ENCODE peak calls at places on chromosomes 7 and 10, in nine cellular contexts. Q is OCI-LY7, R is hepatocyte, U is neural progenitor cell, F is PC-3, J is GM23248, V is MM.1S, D is SK-N-SH, X is HCT116. C is an unnamed sample.

GRCh38 chr7:149771696-149772235 is 1.6 kb downstream of the ZNF467 start:
- DNase-seq in J (peak; percentile 90), U (peak; percentile 97), V (peak; percentile 94), F (peak; percentile 92), Q (peak; percentile 87), R (peak; percentile 97), X (peak; percentile 64), D (peak; percentile 99), C (peak; percentile 90)

GRCh38 chr10:103852189-103852711 is 3.1 kb downstream of the SH3PXD2A start:
- DNase-seq in R (peak; percentile 65), F (no peak), D (no peak), X (no peak), U (no peak), Q (no peak), V (no peak), J (peak; percentile 92), C (no peak)

GRCh38 chr10:85492684-85493083 is 873.9 kb downstream of the GRID1 start:
- DNase-seq in U (peak; percentile 23), Q (no peak), D (no peak), R (no peak), F (no peak), X (no peak), J (no peak), V (no peak), C (peak; percentile 46)

GRCh38 chr7:89958525-89959068 is 195.7 kb upstream of the STEAP1 start:
- DNase-seq in U (no peak), F (no peak), Q (no peak), J (no peak), R (no peak), X (no peak), D (no peak), V (no peak), C (no peak)

GRCh38 chr10:72173267-72173634 is 42.6 kb upstream of the ANAPC16 start:
- DNase-seq in V (no peak), F (no peak), U (no peak), Q (no peak), J (no peak), D (no peak), X (no peak), R (no peak), C (no peak)

GRCh38 chr10:510415-510881 is 179.0 kb downstream of the DIP2C start:
- DNase-seq in R (no peak), V (peak; percentile 93), D (no peak), X (no peak), U (no peak), J (peak; percentile 40), Q (peak; percentile 84), F (no peak), C (no peak)

GRCh38 chr10:29370092-29370611 is 81.3 kb downstream of the LYZL1 start:
- DNase-seq in V (no peak), J (peak; percentile 15), F (no peak), Q (no peak), U (no peak), D (no peak), X (no peak), R (no peak), C (no peak)

GRCh38 chr7:125122225-125122624 is 192.6 kb upstream of the POT1 start:
- DNase-seq in R (no peak), D (peak; percentile 14), U (no peak), F (no peak), Q (no peak), J (no peak), V (no peak), X (no peak), C (no peak)

GRCh38 chr7:77288676-77289320 is 89.2 kb upstream of the FGL2 start:
- DNase-seq in X (no peak), Q (no peak), D (no peak), J (no peak), R (no peak), U (no peak), F (no peak), V (no peak), C (no peak)

GRCh38 chr7:64373017-64373416 is 59.3 kb downstream of the ZNF736 start:
- DNase-seq in D (no peak), X (no peak), R (no peak), U (no peak), V (no peak), Q (no peak), J (no peak), F (no peak), C (no peak)

GRCh38 chr10:89283174-89283987 is 18.5 kb upstream of the IFIT2 start:
- DNase-seq in R (no peak), U (no peak), V (no peak), Q (no peak), F (peak; percentile 63), X (no peak), D (peak; percentile 26), J (peak; percentile 69), C (no peak)

GRCh38 chr7:52799817-52800216 is 235.6 kb upstream of the POM121L12 start:
- DNase-seq in R (no peak), X (no peak), F (no peak), U (no peak), V (no peak), Q (no peak), D (no peak), J (no peak), C (no peak)

GRCh38 chr10:73650537-73651331 is 5.1 kb downstream of the SYNPO2L start:
- DNase-seq in X (no peak), R (no peak), U (no peak), F (peak; percentile 53), Q (no peak), J (peak; percentile 86), V (peak; percentile 45), D (no peak), C (no peak)

GRCh38 chr10:89479255-89479654 is 56.1 kb downstream of the SLC16A12 start:
- DNase-seq in R (no peak), D (no peak), F (no peak), V (no peak), Q (no peak), X (no peak), U (no peak), J (peak; percentile 59), C (no peak)

GRCh38 chr10:95133997-95134396 is 60.0 kb upstream of the ACSM6 start:
- DNase-seq in F (no peak), V (no peak), Q (no peak), U (no peak), J (no peak), R (no peak), D (no peak), X (no peak), C (peak; percentile 26)

GRCh38 chr10:101817542-101818118 is 614 bp downstream of the OGA start:
- DNase-seq in Q (peak; percentile 61), R (peak; percentile 90), D (peak; percentile 37), F (peak; percentile 89), U (peak; percentile 74), X (peak; percentile 83), V (peak; percentile 44), J (peak; percentile 97), C (peak; percentile 72)

GRCh38 chr7:137006293-137006692 is 137.8 kb downstream of the CHRM2 start:
- DNase-seq in F (peak; percentile 18), R (no peak), X (no peak), Q (no peak), U (no peak), J (peak; percentile 47), V (no peak), D (no peak), C (no peak)

GRCh38 chr10:65394898-65395297 is 1530.9 kb upstream of the LRRTM3 start:
- DNase-seq in Q (no peak), U (no peak), X (no peak), F (peak; percentile 93), J (no peak), V (no peak), R (no peak), D (no peak), C (no peak)

GRCh38 chr10:70145666-70146488 is 623 bp downstream of the TYSND1 start:
- DNase-seq in X (no peak), R (peak; percentile 82), U (peak; percentile 82), V (peak; percentile 70), D (peak; percentile 89), Q (peak; percentile 84), F (peak; percentile 83), J (peak; percentile 90), C (peak; percentile 69)

GRCh38 chr10:31602541-31603244 is 283.7 kb downstream of the ZEB1 start:
- DNase-seq in J (peak; percentile 96), U (peak; percentile 83), D (peak; percentile 70), X (no peak), V (no peak), R (peak; percentile 70), Q (no peak), F (no peak), C (peak; percentile 78)

DNA sequence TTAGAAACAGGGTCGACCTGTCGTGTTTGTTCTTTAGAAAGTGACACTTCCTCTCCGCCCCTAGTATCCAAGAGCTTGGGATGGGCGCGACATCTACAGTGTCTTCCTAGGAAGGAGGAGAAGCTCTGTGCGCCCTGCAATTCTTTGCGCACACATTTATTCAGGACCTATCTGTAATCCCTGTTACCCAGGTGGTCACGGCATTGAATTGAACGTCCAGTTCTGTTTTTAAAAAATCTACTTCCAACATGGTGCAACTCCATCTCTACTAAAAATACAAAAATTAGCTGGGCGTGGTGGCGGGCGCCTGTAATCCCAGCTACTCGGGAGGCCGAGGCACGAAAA is 602 bp upstream of the LAMB1 start:
- DNase-seq in R (no peak), F (no peak), Q (no peak), D (no peak), V (no peak), X (no peak), U (no peak), J (no peak), C (peak; percentile 57)
- TF ChIP-seq EZH2phosphoT487 in R (no peak), F (no peak), Q (no peak), D (no peak), V (no peak), X (no peak), U (peak; percentile 74), J (no peak), C (no peak)

GRCh38 chr10:87861953-87862643 is 1.2 kb downstream of the KLLN start:
- DNase-seq in J (peak; percentile 98), F (peak; percentile 91), V (peak; percentile 99), R (peak; percentile 98), U (peak; percentile 99), X (peak; percentile 98), D (peak; percentile 91), Q (peak; percentile 99), C (peak; percentile 100)
- TF ChIP-seq EZH2phosphoT487 in J (no peak), F (no peak), V (no peak), R (no peak), U (no peak), X (no peak), D (no peak), Q (no peak), C (no peak)

DNA sequence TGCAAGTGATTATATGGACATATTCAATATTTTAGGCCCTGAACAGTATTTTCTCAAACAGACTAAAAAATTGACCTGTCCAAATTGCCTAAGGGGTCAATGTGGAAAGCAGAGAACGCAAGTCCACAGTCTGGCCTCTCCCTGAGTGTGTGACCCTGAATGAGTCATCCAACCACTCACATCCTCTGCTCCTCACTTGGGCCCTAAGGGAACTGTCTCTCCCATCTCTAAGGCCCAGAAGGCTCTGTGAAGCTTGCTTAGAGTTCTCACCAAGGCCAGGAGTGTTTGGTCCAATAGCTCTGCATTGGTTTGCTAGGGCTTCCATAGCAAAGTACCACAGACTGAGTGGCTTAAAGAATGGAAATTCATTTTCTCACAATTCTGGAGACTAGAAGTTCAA is 155.1 kb downstream of the LSM5 start:
- DNase-seq in X (no peak), J (peak; percentile 9), R (no peak), V (no peak), Q (no peak), D (no peak), F (peak; percentile 38), U (no peak), C (no peak)
- TF ChIP-seq EZH2phosphoT487 in X (no peak), J (no peak), R (no peak), V (no peak), Q (no peak), D (no peak), F (no peak), U (no peak), C (no peak)

GRCh38 chr10:84329094-84329611 is 764 bp downstream of the CCSER2 start:
- DNase-seq in R (peak; percentile 57), J (peak; percentile 76), F (peak; percentile 35), V (peak; percentile 43), X (no peak), Q (peak; percentile 72), D (peak; percentile 40), U (peak; percentile 45), C (peak; percentile 60)
- TF ChIP-seq EZH2phosphoT487 in R (no peak), J (no peak), F (no peak), V (no peak), X (no peak), Q (no peak), D (no peak), U (no peak), C (no peak)

C was measured in GM23338.